ENCODE peak calls at places on chromosomes 3 and 15, in seven cellular contexts. Q is IMR-90, H is K562, O is sigmoid colon, I is transverse colon, X is body of pancreas, K is right lobe of liver. N is an unnamed sample.
A peak's percentile ranks its signal among the peaks of the same experiment; 100 is the strongest.

GRCh38 chr3:42520906-42521305 is 18.5 kb downstream of the VIPR1 start:
- DNase-seq in H (no peak), X (no peak), O (no peak), K (no peak), I (no peak), Q (no peak), N (no peak)

GRCh38 chr3:189813652-189814245 is 182.6 kb downstream of the TP63 start:
- DNase-seq in X (no peak), O (no peak), Q (no peak), K (no peak), H (no peak), I (no peak), N (no peak)

GRCh38 chr3:195001961-195002861 is 268.7 kb downstream of the XXYLT1 start:
- DNase-seq in I (peak; percentile 78), X (peak; percentile 75), H (peak; percentile 72), Q (peak; percentile 34), K (peak; percentile 68), O (no peak), N (no peak)

GRCh38 chr3:9067352-9067975 is 104.2 kb upstream of the RAD18 start:
- DNase-seq in O (peak; percentile 67), H (peak; percentile 75), K (peak; percentile 25), X (peak; percentile 65), Q (peak; percentile 71), I (peak; percentile 41), N (peak; percentile 71)

GRCh38 chr3:101128786-101129185 is 135.6 kb upstream of the ABI3BP start:
- DNase-seq in O (no peak), K (no peak), X (peak; percentile 10), H (no peak), Q (no peak), I (no peak), N (no peak)

GRCh38 chr15:35674873-35675781 is 129.2 kb upstream of the DPH6 start:
- DNase-seq in H (no peak), K (no peak), O (no peak), X (no peak), Q (peak; percentile 77), I (no peak), N (peak; percentile 28)

GRCh38 chr3:47781326-47781684 is 388 bp downstream of the SMARCC1 start:
- DNase-seq in X (peak; percentile 70), H (peak; percentile 93), O (peak; percentile 77), Q (no peak), I (peak; percentile 70), K (peak; percentile 77), N (peak; percentile 35)

GRCh38 chr15:86664581-86664980 is 584.9 kb downstream of the AGBL1 start:
- DNase-seq in Q (no peak), H (no peak), X (no peak), O (no peak), I (no peak), K (no peak), N (no peak)

GRCh38 chr3:46214751-46215352 is 6.7 kb upstream of the CCR1 start:
- DNase-seq in K (no peak), H (no peak), X (peak; percentile 5), Q (no peak), I (no peak), O (no peak), N (no peak)

GRCh38 chr3:156478931-156479330 is 76.0 kb downstream of the SSR3 start:
- DNase-seq in K (no peak), X (no peak), H (no peak), Q (no peak), I (no peak), O (no peak), N (no peak)

GRCh38 chr3:187770224-187770623 is 25.0 kb upstream of the BCL6 start:
- DNase-seq in I (no peak), H (no peak), Q (no peak), X (no peak), K (no peak), O (no peak), N (no peak)

GRCh38 chr15:73156431-73157191 is 104.3 kb downstream of the NEO1 start:
- DNase-seq in Q (no peak), O (no peak), H (no peak), K (no peak), X (no peak), I (no peak), N (no peak)

GRCh38 chr15:95557226-95558046 is 773.1 kb upstream of the NR2F2 start:
- DNase-seq in K (no peak), O (no peak), H (peak; percentile 54), Q (peak; percentile 95), X (no peak), I (no peak), N (no peak)

GRCh38 chr3:52280046-52280445 is 1.6 kb upstream of the WDR82 start:
- DNase-seq in I (no peak), Q (no peak), H (no peak), K (no peak), X (no peak), O (no peak), N (no peak)

GRCh38 chr3:115402651-115403050 is 220.7 kb upstream of the GAP43 start:
- DNase-seq in I (no peak), Q (no peak), X (no peak), H (no peak), O (no peak), K (no peak), N (no peak)

GRCh38 chr3:32996755-32997091 is 45.3 kb downstream of the CCR4 start:
- DNase-seq in K (no peak), I (no peak), Q (no peak), X (no peak), H (no peak), O (no peak), N (no peak)

GRCh38 chr3:32992310-32992686 is 40.9 kb downstream of the CCR4 start:
- DNase-seq in X (no peak), O (no peak), H (no peak), K (no peak), Q (no peak), I (no peak), N (no peak)

GRCh38 chr3:32991781-32992180 is 40.3 kb downstream of the CCR4 start:
- DNase-seq in X (no peak), K (no peak), I (no peak), O (no peak), H (no peak), Q (no peak), N (no peak)

GRCh38 chr3:32996046-32996754 is 44.8 kb downstream of the CCR4 start:
- DNase-seq in Q (no peak), I (no peak), H (no peak), K (no peak), X (no peak), O (no peak), N (no peak)

DNA sequence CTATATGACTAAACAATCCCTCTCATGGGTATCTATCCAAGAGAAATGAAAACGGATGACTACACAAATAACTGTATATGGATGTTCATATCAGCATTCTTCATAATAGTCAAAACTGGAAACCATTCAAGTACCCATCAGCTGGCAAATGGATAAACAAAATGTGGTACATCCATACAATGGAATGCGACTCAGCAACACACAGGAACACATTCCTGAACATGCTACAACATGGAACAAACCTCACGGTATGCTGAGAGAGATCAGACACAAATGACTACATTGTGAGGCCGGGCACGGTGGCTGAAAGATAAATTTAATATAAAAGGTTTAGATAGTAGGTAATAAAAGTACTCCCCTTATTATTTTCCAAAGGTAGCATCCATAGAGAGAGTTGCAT is 42.6 kb downstream of the CCR4 start:
- DNase-seq in I (no peak), H (no peak), X (no peak), Q (no peak), O (no peak), K (no peak), N (no peak)
- H3K4me1 ChIP-seq in I (no peaks in the 10 kb centered on the region), H (no peaks in the 10 kb centered on the region), X (no peaks in the 10 kb centered on the region), Q (no peaks in the 10 kb centered on the region), O (no peaks in the 10 kb centered on the region), K (no peaks in the 10 kb centered on the region), N (no peaks in the 10 kb centered on the region)

DNA sequence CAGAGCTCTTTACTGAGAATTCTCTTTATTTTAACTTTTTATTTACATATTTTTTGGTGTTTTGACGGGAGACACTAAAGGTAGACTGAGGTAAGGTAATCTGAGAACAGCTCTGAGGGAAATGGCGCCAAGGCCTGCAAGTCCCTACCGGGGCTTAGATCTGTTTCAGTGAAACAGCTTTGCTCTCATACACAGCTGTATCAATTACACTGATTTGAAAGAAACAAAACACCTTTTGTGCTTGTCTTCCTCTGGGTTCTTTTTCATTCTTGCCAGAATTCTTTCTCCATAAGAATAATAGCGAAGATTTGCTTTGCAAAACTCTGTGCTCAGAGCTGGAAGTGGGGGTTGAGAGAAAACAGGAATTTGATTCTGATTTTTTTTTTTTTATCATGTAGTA is 79.5 kb upstream of the PEX5L start:
- DNase-seq in Q (no peak), H (no peak), I (no peak), X (no peak), O (no peak), K (no peak), N (no peak)
- H3K27ac ChIP-seq in Q (no peak overlapping the region), H (no peak overlapping the region), I (no peak overlapping the region), X (no peak overlapping the region), O (no peak overlapping the region), K (no peak overlapping the region), N (no peak overlapping the region)

GRCh38 chr3:136752327-136753111 is at the start of gene STAG1:
- DNase-seq in K (peak; percentile 99), X (peak; percentile 99), I (peak; percentile 99), Q (peak; percentile 98), O (peak; percentile 99), H (peak; percentile 86), N (peak; percentile 98)

GRCh38 chr3:136752046-136752326 is 192 bp downstream of the STAG1 start:
- DNase-seq in Q (no peak), X (no peak), O (no peak), K (no peak), H (no peak), I (no peak), N (no peak)

GRCh38 chr3:136750209-136750921 is 1.8 kb downstream of the STAG1 start:
- DNase-seq in I (no peak), Q (no peak), H (no peak), X (no peak), O (no peak), K (no peak), N (no peak)

GRCh38 chr3:136750922-136751258 is 1.3 kb downstream of the STAG1 start:
- DNase-seq in Q (peak; percentile 83), H (no peak), X (no peak), O (no peak), I (no peak), K (no peak), N (no peak)

DNA sequence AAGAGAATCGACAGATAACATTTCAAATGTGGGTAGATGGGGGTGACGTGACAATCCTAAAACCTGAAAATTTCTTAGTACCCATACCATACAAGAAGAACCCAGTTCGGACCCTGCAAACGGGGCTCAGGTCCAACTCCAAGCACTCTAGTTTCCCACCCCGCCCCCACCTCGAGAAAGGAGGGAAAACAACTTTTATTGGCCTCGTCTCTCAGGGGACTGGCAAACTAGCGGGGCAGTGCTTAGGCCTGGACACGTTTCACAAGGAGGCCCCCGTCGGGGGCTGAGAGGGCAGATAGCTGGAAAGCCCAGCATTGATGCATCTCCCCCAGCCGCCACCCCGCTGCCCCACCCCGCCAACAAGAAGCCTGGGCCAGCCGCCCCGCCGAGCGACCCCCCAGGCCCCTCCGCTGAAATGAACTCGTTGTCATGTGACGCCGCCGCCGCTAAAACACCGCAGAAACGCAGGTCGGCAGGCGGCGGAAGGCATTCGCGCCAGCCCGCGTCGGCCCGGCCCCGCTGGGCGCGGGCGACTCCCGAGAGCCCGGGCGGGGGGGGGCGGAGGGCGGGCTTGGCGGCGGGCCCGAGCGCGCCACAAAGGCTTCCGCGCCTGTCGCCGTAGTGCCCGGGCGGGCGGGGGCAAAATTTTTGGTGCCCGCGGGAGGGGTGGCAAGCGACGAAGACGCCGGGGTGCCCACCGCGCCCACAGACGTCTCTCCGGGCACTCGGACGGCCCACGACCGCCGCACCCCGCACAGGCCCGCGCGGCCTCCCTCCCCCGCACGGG is 726 bp downstream of the STAG1 start:
- DNase-seq in Q (peak; percentile 73), I (peak; percentile 81), O (peak; percentile 87), X (peak; percentile 83), K (peak; percentile 80), H (peak; percentile 61), N (peak; percentile 72)
- TF ChIP-seq POLR2A in Q (peak; percentile 27), I (peak; percentile 35), O (peak; percentile 13), X (no peak), K (no peak), H (peak; percentile 52), N (peak; percentile 13)

GRCh38 chr15:69328739-69329138 is 30.0 kb downstream of the PAQR5 start:
- DNase-seq in H (no peak), O (no peak), Q (no peak), X (no peak), I (peak; percentile 93), K (no peak), N (no peak)
- H3K4me1 ChIP-seq in H (no peaks in the 10 kb centered on the region), O (no peaks in the 10 kb centered on the region), Q (peaks cover 5% of the 10 kb centered on the region), X (peaks cover 10% of the 10 kb centered on the region), I (no peaks in the 10 kb centered on the region), K (no peaks in the 10 kb centered on the region), N (no peaks in the 10 kb centered on the region)